ENCODE peak calls at places on chromosomes 3 and 15, in ten cellular contexts. U is AG04450; Y is breast epithelium; N is uterus; V is fibroblast of pulmonary artery; S is NCI-H2081; M is T-cell; B is activated CD8-positive, alpha-beta T cell treated with anti-CD3 and anti-CD28 coated beads for 36 hours; C is amygdala; I is LHCN-M2. P is an unnamed sample.

GRCh38 chr3:25604107-25604805 is 60.5 kb downstream of the TOP2B start:
- DNase-seq in U (peak), Y (no peak), N (no peak), V (peak), S (no peak), M (no peak), B (no peak), C (no peak), I (peak), P (no peak)

GRCh38 chr3:111585214-111585613 is 9.9 kb downstream of the ZBED2 start:
- DNase-seq in U (no peak), Y (no peak), N (no peak), V (peak), S (no peak), M (no peak), B (no peak), C (no peak), I (no peak), P (no peak)

GRCh38 chr15:64961013-64961412 is 28.7 kb downstream of the SPG21 start:
- DNase-seq in U (no peak), Y (no peak), N (no peak), V (no peak), S (no peak), M (no peak), B (no peak), C (no peak), I (no peak), P (no peak)

GRCh38 chr3:99933971-99934750 is 116.5 kb downstream of the CMSS1 start:
- DNase-seq in U (no peak), Y (no peak), N (no peak), V (no peak), S (no peak), M (no peak), B (no peak), C (no peak), I (no peak), P (no peak)

GRCh38 chr15:62164500-62165028 is 521 bp downstream of the C2CD4B start:
- DNase-seq in U (no peak), Y (no peak), N (no peak), V (peak), S (no peak), M (no peak), B (peak), C (no peak), I (no peak), P (peak)

GRCh38 chr15:52115598-52116427 is 3.2 kb upstream of the BCL2L10 start:
- DNase-seq in U (no peak), Y (no peak), N (no peak), V (no peak), S (no peak), M (no peak), B (no peak), C (no peak), I (no peak), P (peak)

GRCh38 chr3:43759297-43759782 is 68.6 kb downstream of the ABHD5 start:
- DNase-seq in U (no peak), Y (no peak), N (no peak), V (peak), S (no peak), M (no peak), B (peak), C (no peak), I (peak), P (peak)

GRCh38 chr3:51729005-51729633 is 22.3 kb downstream of the GRM2 start:
- DNase-seq in U (no peak), Y (no peak), N (no peak), V (no peak), S (no peak), M (no peak), B (no peak), C (no peak), I (no peak), P (no peak)

GRCh38 chr15:70508561-70509281 is 254.6 kb downstream of the UACA start:
- DNase-seq in U (peak), Y (no peak), N (no peak), V (peak), S (no peak), M (no peak), B (peak), C (no peak), I (peak), P (peak)

GRCh38 chr3:193982258-193982659 is 153.7 kb upstream of the HES1 start:
- DNase-seq in U (no peak), Y (no peak), N (peak), V (peak), S (no peak), M (no peak), B (no peak), C (no peak), I (peak), P (no peak)

GRCh38 chr15:75725719-75726607 is 13.3 kb upstream of the CSPG4 start:
- DNase-seq in U (no peak), Y (no peak), N (no peak), V (peak), S (no peak), M (no peak), B (no peak), C (no peak), I (no peak), P (no peak)

GRCh38 chr15:73935547-73935946 is 9.3 kb downstream of the LOXL1 start:
- DNase-seq in U (no peak), Y (no peak), N (no peak), V (peak), S (no peak), M (no peak), B (no peak), C (no peak), I (peak), P (no peak)

GRCh38 chr15:81280696-81281095 is 43.2 kb downstream of the STARD5 start:
- DNase-seq in U (no peak), Y (no peak), N (no peak), V (no peak), S (no peak), M (no peak), B (no peak), C (no peak), I (no peak), P (peak)

GRCh38 chr15:92677998-92678397 is 22.4 kb upstream of the FAM174B start:
- DNase-seq in U (no peak), Y (peak), N (no peak), V (no peak), S (no peak), M (no peak), B (no peak), C (no peak), I (peak), P (no peak)

GRCh38 chr3:39118079-39118478 is 10.6 kb downstream of the TTC21A start:
- DNase-seq in U (no peak), Y (no peak), N (no peak), V (no peak), S (no peak), M (no peak), B (no peak), C (no peak), I (no peak), P (no peak)

GRCh38 chr3:117719316-117719926 is 1009.8 kb downstream of the TUSC7 start:
- DNase-seq in U (no peak), Y (no peak), N (no peak), V (peak), S (peak), M (no peak), B (peak), C (no peak), I (peak), P (peak)

GRCh38 chr15:40809051-40809450 is 1.8 kb upstream of the DNAJC17 start:
- DNase-seq in U (no peak), Y (no peak), N (no peak), V (no peak), S (no peak), M (no peak), B (peak), C (no peak), I (no peak), P (no peak)

GRCh38 chr3:107739227-107739626 is 216.5 kb downstream of the BBX start:
- DNase-seq in U (no peak), Y (no peak), N (no peak), V (no peak), S (no peak), M (no peak), B (no peak), C (no peak), I (no peak), P (no peak)

GRCh38 chr15:63497642-63498100 is 6.7 kb upstream of the USP3 start:
- DNase-seq in U (no peak), Y (no peak), N (no peak), V (no peak), S (no peak), M (peak), B (peak), C (no peak), I (no peak), P (no peak)

GRCh38 chr15:84643838-84644237 is 10.2 kb downstream of the WDR73 start:
- DNase-seq in U (no peak), Y (no peak), N (no peak), V (no peak), S (no peak), M (no peak), B (no peak), C (no peak), I (no peak), P (no peak)

GRCh38 chr3:198112031-198112430 is 152.0 kb downstream of the LMLN start:
- DNase-seq in U (no peak), Y (no peak), N (no peak), V (no peak), S (no peak), M (no peak), B (no peak), C (no peak), I (no peak), P (no peak)

GRCh38 chr3:156620260-156620659 is 54.1 kb upstream of the TIPARP start:
- DNase-seq in U (no peak), Y (no peak), N (no peak), V (no peak), S (peak), M (no peak), B (peak), C (no peak), I (no peak), P (peak)

GRCh38 chr3:107683447-107683846 is 160.7 kb downstream of the BBX start:
- DNase-seq in U (no peak), Y (no peak), N (no peak), V (peak), S (no peak), M (no peak), B (no peak), C (no peak), I (no peak), P (no peak)

GRCh38 chr15:58212909-58213526 is 74.8 kb downstream of the AQP9 start:
- DNase-seq in U (no peak), Y (no peak), N (no peak), V (peak), S (peak), M (no peak), B (no peak), C (no peak), I (peak), P (peak)

GRCh38 chr3:156516284-156516683 is 38.6 kb downstream of the SSR3 start:
- DNase-seq in U (no peak), Y (no peak), N (no peak), V (no peak), S (no peak), M (no peak), B (no peak), C (no peak), I (no peak), P (peak)

GRCh38 chr15:74593122-74593521 is 22.5 kb upstream of the CLK3 start:
- DNase-seq in U (no peak), Y (no peak), N (no peak), V (no peak), S (no peak), M (no peak), B (no peak), C (no peak), I (no peak), P (no peak)

GRCh38 chr3:194330579-194330978 is 20.5 kb downstream of the CPN2 start:
- DNase-seq in U (no peak), Y (peak), N (no peak), V (peak), S (no peak), M (no peak), B (no peak), C (no peak), I (peak), P (no peak)

GRCh38 chr3:45261333-45262110 is 35.4 kb upstream of the TMEM158 start:
- DNase-seq in U (no peak), Y (no peak), N (no peak), V (no peak), S (no peak), M (no peak), B (no peak), C (no peak), I (no peak), P (no peak)

GRCh38 chr3:52437326-52438103 is 7.4 kb downstream of the SEMA3G start:
- DNase-seq in U (no peak), Y (peak), N (peak), V (no peak), S (no peak), M (no peak), B (no peak), C (no peak), I (no peak), P (no peak)

GRCh38 chr3:23735575-23736326 is 70.0 kb upstream of the UBE2E1 start:
- DNase-seq in U (no peak), Y (no peak), N (no peak), V (peak), S (peak), M (no peak), B (no peak), C (no peak), I (no peak), P (peak)

GRCh38 chr3:105686324-105686897 is 182.4 kb downstream of the CBLB start:
- DNase-seq in U (peak), Y (no peak), N (no peak), V (peak), S (peak), M (no peak), B (no peak), C (no peak), I (peak), P (peak)

GRCh38 chr15:100686021-100686724 is 83.8 kb downstream of the ASB7 start:
- DNase-seq in U (no peak), Y (no peak), N (peak), V (no peak), S (no peak), M (no peak), B (no peak), C (no peak), I (no peak), P (peak)

GRCh38 chr3:43733459-43734384 is 43.0 kb downstream of the ABHD5 start:
- DNase-seq in U (no peak), Y (peak), N (no peak), V (peak), S (no peak), M (no peak), B (no peak), C (no peak), I (peak), P (no peak)

GRCh38 chr3:60772584-60772983 is 478.7 kb downstream of the FHIT start:
- DNase-seq in U (no peak), Y (no peak), N (no peak), V (no peak), S (no peak), M (no peak), B (no peak), C (no peak), I (no peak), P (no peak)

GRCh38 chr3:184381261-184382224 is 1.7 kb downstream of the CHRD start:
- DNase-seq in U (no peak), Y (no peak), N (no peak), V (no peak), S (no peak), M (no peak), B (no peak), C (no peak), I (no peak), P (no peak)

GRCh38 chr15:48253186-48253585 is 47.1 kb downstream of the SLC12A1 start:
- DNase-seq in U (no peak), Y (no peak), N (no peak), V (no peak), S (no peak), M (no peak), B (no peak), C (no peak), I (no peak), P (no peak)

GRCh38 chr3:125624341-125624740 is 29.0 kb upstream of the OSBPL11 start:
- DNase-seq in U (no peak), Y (no peak), N (no peak), V (no peak), S (no peak), M (no peak), B (no peak), C (no peak), I (no peak), P (no peak)

GRCh38 chr3:57383421-57383820 is 90.9 kb upstream of the ASB14 start:
- DNase-seq in U (no peak), Y (no peak), N (no peak), V (no peak), S (no peak), M (no peak), B (no peak), C (no peak), I (peak), P (no peak)